ENCODE peak calls at places on chromosomes 12 and 14, in ten cellular contexts. U, O, V, D, G, I, J, N, L and R are unnamed samples.

GRCh38 chr14:37550511-37550910 is 44.5 kb downstream of the FOXA1 start:
- DNase-seq in O (no peak), L (no peak), V (no peak), I (no peak), D (no peak), G (no peak), J (no peak), U (no peak), N (no peak), R (no peak)

GRCh38 chr14:96803958-96804357 is 6.8 kb downstream of the VRK1 start:
- DNase-seq in G (no peak), O (no peak), L (no peak), I (no peak), V (no peak), N (no peak), U (no peak), J (no peak), D (no peak), R (no peak)

GRCh38 chr12:125155366-125155765 is 90.1 kb downstream of the AACS start:
- DNase-seq in U (no peak), L (no peak), N (no peak), J (no peak), D (no peak), I (no peak), O (no peak), G (no peak), V (no peak), R (no peak)

GRCh38 chr12:53171725-53172329 is 8.7 kb upstream of the ZNF740 start:
- DNase-seq in L (no peak), O (no peak), J (peak), V (peak), U (no peak), D (no peak), I (no peak), N (peak), G (no peak), R (no peak)

GRCh38 chr12:307406-307805 is 44.8 kb upstream of the SLC6A13 start:
- DNase-seq in V (no peak), N (no peak), J (no peak), G (no peak), D (no peak), I (no peak), O (no peak), U (no peak), L (no peak), R (no peak)

GRCh38 chr14:100617715-100618693 is 30.8 kb upstream of the BEGAIN start:
- DNase-seq in U (no peak), V (no peak), N (no peak), D (peak), G (no peak), L (peak), O (no peak), I (no peak), J (peak), R (peak)

GRCh38 chr14:106509176-106509575 is 982.8 kb downstream of the TMEM121 start:
- DNase-seq in G (no peak), J (no peak), U (no peak), D (no peak), N (no peak), V (no peak), L (no peak), I (peak), O (no peak), R (no peak)

GRCh38 chr12:132146098-132146497 is 1.8 kb downstream of the NOC4L start:
- DNase-seq in J (no peak), I (no peak), L (no peak), D (no peak), G (no peak), V (no peak), U (no peak), N (no peak), O (no peak), R (peak)

DNA sequence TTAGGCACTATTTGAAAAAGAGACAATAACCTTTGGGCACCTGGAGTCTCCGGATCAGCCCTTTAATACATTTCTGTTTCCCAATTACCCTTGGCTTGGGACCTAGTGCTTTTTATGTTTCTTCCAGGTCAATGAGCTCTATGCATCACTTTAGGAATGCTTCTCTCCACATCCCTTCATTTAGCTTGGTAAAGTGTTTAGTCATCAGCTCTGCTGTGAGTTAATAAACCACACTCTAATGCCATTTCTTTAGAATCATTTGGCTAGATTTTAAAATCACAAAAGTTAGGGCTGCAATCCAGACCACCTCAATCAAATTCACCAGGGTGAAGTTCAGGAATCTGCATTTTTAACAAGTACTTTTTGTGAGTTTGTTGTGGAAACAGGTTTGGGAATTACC is 41.7 kb downstream of the RASSF9 start:
- DNase-seq in N (no peak), J (no peak), L (no peak), U (no peak), I (no peak), O (no peak), G (no peak), V (no peak), D (no peak), R (no peak)
- TF ChIP-seq EP300 in N (no peak), J (no peak), L (no peak), U (no peak), I (no peak), O (no peak), G (no peak), V (no peak), D (no peak), R (no peak)

GRCh38 chr12:81270385-81270784 is 192.5 kb downstream of the ACSS3 start:
- DNase-seq in I (no peak), G (no peak), V (no peak), L (no peak), D (no peak), N (no peak), O (no peak), J (no peak), U (no peak), R (no peak)

DNA sequence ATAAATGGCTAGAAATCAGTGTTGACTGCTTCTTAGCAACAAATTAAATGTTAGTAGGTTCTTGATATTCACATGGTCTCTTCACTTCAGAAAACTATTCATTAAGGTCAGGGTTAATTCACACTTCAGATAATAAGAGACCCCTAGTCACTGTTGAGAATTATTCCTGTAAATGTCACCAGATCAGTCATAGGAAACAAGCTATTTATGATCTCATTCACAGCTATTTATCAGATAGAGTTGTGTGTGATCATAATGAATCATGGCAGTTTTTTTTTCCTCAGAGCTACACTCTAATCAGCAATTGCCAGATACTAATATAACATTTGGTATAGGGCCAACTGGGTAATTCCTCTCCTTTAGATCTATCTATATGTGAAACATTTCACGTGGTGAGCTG is 196.7 kb downstream of the ACSS3 start:
- DNase-seq in G (no peak), N (no peak), I (no peak), U (no peak), V (no peak), J (no peak), L (no peak), D (no peak), O (no peak), R (no peak)
- TF ChIP-seq EP300 in G (no peak), N (no peak), I (no peak), U (no peak), V (no peak), J (no peak), L (no peak), D (no peak), O (no peak), R (no peak)

DNA sequence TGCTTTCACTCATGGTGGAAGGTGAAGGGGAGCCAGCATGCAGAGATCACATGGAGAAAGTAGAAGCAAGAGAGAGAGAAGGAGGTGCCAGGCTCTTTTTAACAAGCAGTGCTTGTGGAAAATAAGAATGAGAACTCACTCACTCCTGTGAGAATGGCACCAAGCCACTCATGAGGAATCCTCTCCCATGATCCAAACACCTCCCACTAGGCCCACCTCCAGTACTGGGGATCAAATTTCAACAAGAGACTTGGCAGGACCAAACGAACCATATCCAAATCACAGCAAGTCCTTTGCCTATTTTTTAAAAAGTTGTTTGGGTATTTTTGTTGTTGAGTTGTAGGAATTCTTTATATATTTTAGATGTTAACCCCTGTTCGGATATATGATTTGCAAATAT is 245.9 kb upstream of the ARID2 start:
- DNase-seq in V (no peak), D (peak), I (no peak), N (no peak), U (no peak), O (no peak), L (peak), G (no peak), J (no peak), R (peak)
- TF ChIP-seq EP300 in V (no peak), D (peak), I (no peak), N (no peak), U (no peak), O (no peak), L (no peak), G (no peak), J (no peak), R (no peak)

GRCh38 chr14:93133476-93133875 is 17.8 kb upstream of the ITPK1 start:
- DNase-seq in V (no peak), I (no peak), O (no peak), G (no peak), J (no peak), D (no peak), U (no peak), N (no peak), L (no peak), R (no peak)
- TF ChIP-seq EP300 in V (no peak), I (no peak), O (no peak), G (no peak), J (no peak), D (peak), U (no peak), N (no peak), L (no peak), R (no peak)

DNA sequence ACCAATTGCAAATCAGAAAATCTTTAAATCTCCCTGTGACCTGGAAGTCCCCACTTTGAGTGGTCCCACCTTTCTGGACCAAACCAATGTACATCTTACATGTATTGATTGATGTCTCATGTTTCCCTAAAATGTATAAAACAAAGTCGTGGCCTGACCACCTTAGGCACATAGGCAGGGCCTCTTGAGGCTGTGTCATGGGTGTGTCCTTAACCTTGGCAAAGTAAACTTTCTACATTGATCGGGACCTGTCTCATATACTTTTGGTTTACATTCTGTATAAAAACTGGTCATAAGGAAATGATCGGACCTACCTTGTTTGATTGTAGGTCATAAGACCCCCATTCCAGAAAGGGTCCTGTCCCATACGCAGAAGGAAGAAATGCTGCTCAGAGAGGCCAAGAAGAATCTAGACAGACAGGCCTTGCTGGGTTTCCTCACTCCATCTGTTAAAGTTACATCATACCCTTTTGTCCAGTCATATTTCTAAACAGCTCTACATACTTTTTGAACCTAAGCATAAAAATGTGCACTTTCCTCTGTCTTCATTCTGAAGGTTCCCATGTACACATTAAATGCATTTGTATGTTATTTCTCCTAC is 30.0 kb upstream of the CPM start:
- DNase-seq in V (no peak), N (no peak), I (no peak), O (no peak), D (no peak), J (no peak), L (no peak), G (no peak), U (no peak), R (no peak)
- TF ChIP-seq EP300 in V (no peak), N (no peak), I (no peak), O (no peak), D (no peak), J (no peak), L (no peak), G (no peak), U (no peak), R (no peak)

DNA sequence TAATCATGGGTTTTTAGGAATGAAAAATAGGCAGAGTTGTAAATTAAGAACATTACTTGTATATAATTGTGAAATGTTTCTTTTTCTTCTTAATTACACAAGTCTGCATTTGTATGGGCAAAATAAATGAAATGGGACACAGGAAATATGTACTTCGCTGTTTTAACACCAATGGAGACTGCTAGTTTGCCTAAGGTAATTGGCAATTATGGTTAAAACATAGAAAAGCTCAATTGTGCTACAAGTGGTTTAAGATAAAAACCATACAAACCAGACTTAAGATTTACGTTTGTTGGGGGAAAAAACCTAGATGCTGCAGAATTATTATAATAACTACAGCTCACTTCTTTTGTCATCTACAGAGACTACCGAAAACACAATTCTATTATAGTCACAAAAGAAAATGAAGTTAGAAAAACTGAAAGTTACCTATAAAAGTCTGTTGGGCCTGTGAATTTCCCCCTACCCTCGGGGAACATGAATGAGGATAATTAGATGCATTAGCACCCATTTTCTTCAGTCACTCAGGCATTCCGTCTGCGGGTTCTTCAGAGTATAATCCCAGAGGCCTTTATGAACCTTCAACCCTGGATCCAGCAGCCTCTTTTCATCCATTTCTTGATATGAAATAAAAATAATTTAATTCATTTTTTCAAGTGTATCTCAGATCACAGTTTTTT is 37.2 kb downstream of the BTBD7 start:
- DNase-seq in N (no peak), G (no peak), L (no peak), D (no peak), O (no peak), U (no peak), V (no peak), J (peak), I (no peak), R (no peak)
- TF ChIP-seq EP300 in N (no peak), G (no peak), L (no peak), D (no peak), O (no peak), U (no peak), V (no peak), J (no peak), I (no peak), R (no peak)

GRCh38 chr12:79691299-79692248 is 810 bp upstream of the PAWR start:
- DNase-seq in I (no peak), O (no peak), V (peak), N (peak), G (no peak), J (peak), L (peak), U (no peak), D (peak), R (no peak)
- TF ChIP-seq EP300 in I (no peak), O (no peak), V (no peak), N (no peak), G (no peak), J (no peak), L (no peak), U (no peak), D (peak), R (no peak)

DNA sequence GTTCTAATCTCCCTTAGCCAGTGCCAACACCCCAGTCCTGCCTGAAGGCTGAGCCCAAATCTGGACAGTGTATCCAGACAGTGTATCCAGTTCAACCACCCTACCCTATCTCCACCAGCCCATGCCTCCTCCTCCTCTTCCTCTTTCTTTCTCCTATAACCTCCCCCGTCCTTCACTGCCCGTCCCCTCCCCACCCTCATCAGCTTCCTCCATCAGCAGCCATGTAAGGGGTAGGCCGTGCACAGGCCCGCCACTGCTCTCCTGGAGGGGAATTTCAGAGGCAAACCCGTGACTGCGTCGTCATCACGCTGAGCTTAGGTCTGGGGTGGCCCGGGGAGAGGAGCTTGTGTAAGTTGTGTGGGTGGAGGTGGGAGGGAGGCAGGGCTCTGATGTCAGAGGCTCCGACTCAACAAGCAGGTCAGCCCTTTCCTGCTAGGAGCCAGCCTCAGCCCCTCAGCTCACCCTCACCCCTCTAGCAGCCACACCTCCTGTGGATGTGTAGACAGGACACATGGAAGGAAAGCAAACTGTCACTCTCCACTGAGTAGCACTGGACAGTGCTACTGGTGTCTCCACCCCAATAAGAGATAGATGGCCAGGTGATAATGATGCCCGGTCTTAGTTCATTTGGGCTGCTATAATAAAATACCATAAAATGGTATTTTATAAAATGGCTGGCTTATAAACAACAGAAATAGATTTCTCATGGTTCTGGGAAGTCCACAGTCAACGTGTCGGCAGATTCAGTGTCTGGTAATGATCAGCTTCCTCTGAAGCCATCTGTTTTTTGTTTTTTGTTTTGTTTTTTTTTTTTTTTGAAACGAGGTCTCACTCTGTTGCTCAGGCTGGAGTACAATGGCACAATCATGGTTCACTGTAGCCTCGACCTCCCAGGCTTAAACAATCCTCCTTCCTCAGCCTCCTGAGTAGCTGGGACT is 50.4 kb downstream of the IRF2BPL start:
- DNase-seq in O (no peak), V (no peak), L (peak), G (peak), J (peak), D (peak), I (no peak), U (peak), N (peak), R (peak)
- TF ChIP-seq EP300 in O (no peak), V (no peak), L (no peak), G (no peak), J (no peak), D (no peak), I (no peak), U (no peak), N (no peak), R (no peak)